ENCODE peak calls at places on chromosome 13, in four cellular contexts. P is HEK293T, V is cardiac fibroblast, C is neural crest cell. Z is an unnamed sample.

GRCh38 chr13:106919638-106920037 is 351.7 kb upstream of the ARGLU1 start:
- DNase-seq in P (peak; percentile 8), V (peak; percentile 21), C (peak; percentile 34), Z (no peak)

GRCh38 chr13:59982631-59983382 is 180.9 kb downstream of the DIAPH3 start:
- DNase-seq in P (no peak), V (peak; percentile 27), C (no peak), Z (no peak)

GRCh38 chr13:96011291-96011875 is 41.8 kb downstream of the UGGT2 start:
- DNase-seq in P (no peak), V (no peak), C (no peak), Z (no peak)

GRCh38 chr13:101698400-101698799 is 245.9 kb downstream of the ITGBL1 start:
- DNase-seq in P (no peak), V (no peak), C (no peak), Z (no peak)

GRCh38 chr13:50244913-50245574 is 229.8 kb downstream of the KCNRG start:
- DNase-seq in P (no peak), V (peak; percentile 50), C (no peak), Z (no peak)

GRCh38 chr13:74203576-74203975 is 69.4 kb upstream of the KLF12 start:
- DNase-seq in P (no peak), V (peak; percentile 24), C (no peak), Z (no peak)

GRCh38 chr13:41492432-41493267 is 35.3 kb downstream of the RGCC start:
- DNase-seq in P (no peak), V (no peak), C (no peak), Z (peak; percentile 33)

GRCh38 chr13:25840931-25841330 is 210.9 kb downstream of the SHISA2 start:
- DNase-seq in P (no peak), V (no peak), C (no peak), Z (no peak)

GRCh38 chr13:49693191-49693733 is 2.0 kb upstream of the EBPL start:
- DNase-seq in P (no peak), V (peak; percentile 46), C (no peak), Z (no peak)

GRCh38 chr13:79281335-79281734 is 124.7 kb downstream of the RBM26 start:
- DNase-seq in P (no peak), V (no peak), C (no peak), Z (no peak)

GRCh38 chr13:47256618-47257017 is 359.8 kb upstream of the HTR2A start:
- DNase-seq in P (no peak), V (peak; percentile 75), C (no peak), Z (no peak)

GRCh38 chr13:102845630-102846260 is at the start of gene ERCC5:
- DNase-seq in P (peak; percentile 69), V (peak; percentile 96), C (peak; percentile 93), Z (peak; percentile 95)

GRCh38 chr13:25743426-25743825 is 308.4 kb downstream of the SHISA2 start:
- DNase-seq in P (no peak), V (no peak), C (no peak), Z (no peak)

GRCh38 chr13:76969488-76970365 is 21.4 kb downstream of the ACOD1 start:
- DNase-seq in P (no peak), V (no peak), C (no peak), Z (no peak)

GRCh38 chr13:97125051-97125809 is 96.9 kb upstream of the MBNL2 start:
- DNase-seq in P (peak; percentile 46), V (peak; percentile 75), C (no peak), Z (no peak)

GRCh38 chr13:97385146-97385545 is 48.8 kb upstream of the RAP2A start:
- DNase-seq in P (no peak), V (no peak), C (no peak), Z (no peak)

GRCh38 chr13:109769275-109769674 is 17.1 kb downstream of the IRS2 start:
- DNase-seq in P (no peak), V (no peak), C (no peak), Z (no peak)

GRCh38 chr13:113421673-113422270 is 31.5 kb downstream of the ADPRHL1 start:
- DNase-seq in P (no peak), V (peak; percentile 25), C (no peak), Z (no peak)

GRCh38 chr13:105702441-105702840 is 833.0 kb downstream of the EFNB2 start:
- DNase-seq in P (no peak), V (no peak), C (no peak), Z (no peak)

GRCh38 chr13:99330942-99331341 is 23.7 kb upstream of the GPR183 start:
- DNase-seq in P (no peak), V (no peak), C (no peak), Z (no peak)

GRCh38 chr13:21670006-21670882 is 629 bp upstream of the FGF9 start:
- DNase-seq in P (peak; percentile 22), V (peak; percentile 51), C (peak; percentile 67), Z (peak; percentile 32)

GRCh38 chr13:59111711-59112110 is 1052.0 kb downstream of the DIAPH3 start:
- DNase-seq in P (no peak), V (peak; percentile 72), C (no peak), Z (no peak)

GRCh38 chr13:75689686-75690085 is 53.6 kb downstream of the LMO7 start:
- DNase-seq in P (no peak), V (no peak), C (no peak), Z (no peak)

GRCh38 chr13:55999709-56000108 is 1141.0 kb upstream of the PRR20A start:
- DNase-seq in P (no peak), V (no peak), C (no peak), Z (no peak)